ENCODE peak calls at places on chromosomes 4 and X, in four cellular contexts. One of them, this sample, is unnamed.

GRCh38 chrX:150365953-150366911 is 3.1 kb downstream of the MAMLD1 start:
- DNase-seq in foreskin fibroblast: peak
- DNase-seq in kidney: peak
- DNase-seq in fibroblast of pulmonary artery: peak
- DNase-seq in this sample: peak

GRCh38 chr4:102642571-102643298 is 118.0 kb downstream of the MANBA start:
- DNase-seq in fibroblast of pulmonary artery: peak
- DNase-seq in foreskin fibroblast: peak
- DNase-seq in kidney: no peak
- DNase-seq in this sample: no peak

GRCh38 chr4:148061795-148062194 is 329.9 kb downstream of the ARHGAP10 start:
- DNase-seq in kidney: no peak
- DNase-seq in fibroblast of pulmonary artery: no peak
- DNase-seq in foreskin fibroblast: no peak
- DNase-seq in this sample: no peak

GRCh38 chrX:13703589-13703988 is 14.7 kb downstream of the RAB9A start:
- DNase-seq in kidney: no peak
- DNase-seq in foreskin fibroblast: no peak
- DNase-seq in fibroblast of pulmonary artery: no peak
- DNase-seq in this sample: no peak

GRCh38 chr4:127400736-127401346 is 231.9 kb upstream of the INTU start:
- DNase-seq in foreskin fibroblast: peak
- DNase-seq in kidney: no peak
- DNase-seq in fibroblast of pulmonary artery: peak
- DNase-seq in this sample: peak

GRCh38 chr4:121485190-121485804 is 104.5 kb upstream of the QRFPR start:
- DNase-seq in kidney: no peak
- DNase-seq in fibroblast of pulmonary artery: no peak
- DNase-seq in foreskin fibroblast: no peak
- DNase-seq in this sample: no peak

GRCh38 chr4:79340568-79340967 is 14.7 kb upstream of the NAA11 start:
- DNase-seq in fibroblast of pulmonary artery: no peak
- DNase-seq in foreskin fibroblast: no peak
- DNase-seq in kidney: no peak
- DNase-seq in this sample: no peak

GRCh38 chr4:115596265-115597001 is 483.0 kb upstream of the NDST4 start:
- DNase-seq in foreskin fibroblast: no peak
- DNase-seq in kidney: no peak
- DNase-seq in fibroblast of pulmonary artery: no peak
- DNase-seq in this sample: no peak

GRCh38 chrX:95945528-95945927 is 739.1 kb upstream of the DIAPH2 start:
- DNase-seq in fibroblast of pulmonary artery: no peak
- DNase-seq in foreskin fibroblast: no peak
- DNase-seq in kidney: no peak
- DNase-seq in this sample: no peak

GRCh38 chrX:102154900-102155805 is 624 bp downstream of the BEX5 start:
- DNase-seq in fibroblast of pulmonary artery: no peak
- DNase-seq in foreskin fibroblast: no peak
- DNase-seq in kidney: peak
- DNase-seq in this sample: peak

GRCh38 chr4:8831221-8832129 is 40.2 kb downstream of the HMX1 start:
- DNase-seq in foreskin fibroblast: no peak
- DNase-seq in kidney: peak
- DNase-seq in fibroblast of pulmonary artery: no peak
- DNase-seq in this sample: peak

GRCh38 chr4:105135746-105136145 is 10.9 kb upstream of the TET2 start:
- DNase-seq in fibroblast of pulmonary artery: peak
- DNase-seq in kidney: no peak
- DNase-seq in foreskin fibroblast: no peak
- DNase-seq in this sample: no peak

GRCh38 chrX:38726596-38726995 is 74.7 kb upstream of the MID1IP1 start:
- DNase-seq in foreskin fibroblast: peak
- DNase-seq in fibroblast of pulmonary artery: peak
- DNase-seq in kidney: no peak
- DNase-seq in this sample: no peak

GRCh38 chr4:3305610-3306371 is 13.0 kb downstream of the RGS12 start:
- DNase-seq in foreskin fibroblast: peak
- DNase-seq in kidney: peak
- DNase-seq in fibroblast of pulmonary artery: peak
- DNase-seq in this sample: no peak

GRCh38 chr4:54367059-54367458 is 138.0 kb downstream of the PDGFRA start:
- DNase-seq in fibroblast of pulmonary artery: no peak
- DNase-seq in kidney: no peak
- DNase-seq in foreskin fibroblast: no peak
- DNase-seq in this sample: no peak

GRCh38 chrX:72367524-72367923 is 61.8 kb upstream of the CITED1 start:
- DNase-seq in kidney: no peak
- DNase-seq in foreskin fibroblast: no peak
- DNase-seq in fibroblast of pulmonary artery: no peak
- DNase-seq in this sample: no peak